ENCODE peak calls at places on chromosomes 13 and 19, in six cellular contexts. One of them, this sample, is unnamed.

GRCh38 chr13:95256086-95256485 is 45.2 kb downstream of the ABCC4 start:
- DNase-seq in left colon: no peak
- DNase-seq in activated CD8-positive, alpha-beta memory T cell treated with anti-CD3 and anti-CD28 coated beads for 1 hour: no peak
- DNase-seq in choroid plexus epithelial cell: peak
- DNase-seq in T-helper 9 cell: no peak
- DNase-seq in AG04450: peak
- DNase-seq in this sample: no peak

GRCh38 chr13:97395437-97396136 is 38.4 kb upstream of the RAP2A start:
- DNase-seq in left colon: no peak
- DNase-seq in activated CD8-positive, alpha-beta memory T cell treated with anti-CD3 and anti-CD28 coated beads for 1 hour: no peak
- DNase-seq in choroid plexus epithelial cell: peak
- DNase-seq in T-helper 9 cell: no peak
- DNase-seq in AG04450: no peak
- DNase-seq in this sample: no peak

GRCh38 chr13:32153056-32153455 is 121.5 kb downstream of the FRY start:
- DNase-seq in left colon: no peak
- DNase-seq in activated CD8-positive, alpha-beta memory T cell treated with anti-CD3 and anti-CD28 coated beads for 1 hour: no peak
- DNase-seq in choroid plexus epithelial cell: peak
- DNase-seq in T-helper 9 cell: no peak
- DNase-seq in AG04450: peak
- DNase-seq in this sample: no peak

GRCh38 chr19:48190288-48191284 is 20.1 kb downstream of the ZSWIM9 start:
- DNase-seq in left colon: no peak
- DNase-seq in activated CD8-positive, alpha-beta memory T cell treated with anti-CD3 and anti-CD28 coated beads for 1 hour: peak
- DNase-seq in choroid plexus epithelial cell: peak
- DNase-seq in T-helper 9 cell: peak
- DNase-seq in AG04450: peak
- DNase-seq in this sample: no peak

GRCh38 chr13:64992314-64992713 is 2237.8 kb downstream of the PCDH9 start:
- DNase-seq in left colon: no peak
- DNase-seq in activated CD8-positive, alpha-beta memory T cell treated with anti-CD3 and anti-CD28 coated beads for 1 hour: no peak
- DNase-seq in choroid plexus epithelial cell: peak
- DNase-seq in T-helper 9 cell: no peak
- DNase-seq in AG04450: peak
- DNase-seq in this sample: no peak

GRCh38 chr13:74039667-74040066 is 94.5 kb downstream of the KLF12 start:
- DNase-seq in left colon: no peak
- DNase-seq in activated CD8-positive, alpha-beta memory T cell treated with anti-CD3 and anti-CD28 coated beads for 1 hour: no peak
- DNase-seq in choroid plexus epithelial cell: no peak
- DNase-seq in T-helper 9 cell: no peak
- DNase-seq in AG04450: no peak
- DNase-seq in this sample: no peak

GRCh38 chr19:45498411-45499195 is at the start of gene PPM1N:
- DNase-seq in left colon: peak
- DNase-seq in activated CD8-positive, alpha-beta memory T cell treated with anti-CD3 and anti-CD28 coated beads for 1 hour: peak
- DNase-seq in choroid plexus epithelial cell: no peak
- DNase-seq in T-helper 9 cell: peak
- DNase-seq in AG04450: no peak
- DNase-seq in this sample: peak

GRCh38 chr13:29892149-29892548 is 41.7 kb upstream of the UBL3 start:
- DNase-seq in left colon: no peak
- DNase-seq in activated CD8-positive, alpha-beta memory T cell treated with anti-CD3 and anti-CD28 coated beads for 1 hour: no peak
- DNase-seq in choroid plexus epithelial cell: no peak
- DNase-seq in T-helper 9 cell: no peak
- DNase-seq in AG04450: no peak
- DNase-seq in this sample: no peak

GRCh38 chr19:17553256-17553655 is 2.2 kb upstream of the COLGALT1 start:
- DNase-seq in left colon: peak
- DNase-seq in activated CD8-positive, alpha-beta memory T cell treated with anti-CD3 and anti-CD28 coated beads for 1 hour: no peak
- DNase-seq in choroid plexus epithelial cell: peak
- DNase-seq in T-helper 9 cell: no peak
- DNase-seq in AG04450: peak
- DNase-seq in this sample: no peak

GRCh38 chr13:36057041-36057440 is 74.1 kb downstream of the DCLK1 start:
- DNase-seq in left colon: no peak
- DNase-seq in activated CD8-positive, alpha-beta memory T cell treated with anti-CD3 and anti-CD28 coated beads for 1 hour: no peak
- DNase-seq in choroid plexus epithelial cell: peak
- DNase-seq in T-helper 9 cell: no peak
- DNase-seq in AG04450: no peak
- DNase-seq in this sample: no peak

GRCh38 chr19:2021453-2022140 is 6.1 kb upstream of the BTBD2 start:
- DNase-seq in left colon: no peak
- DNase-seq in activated CD8-positive, alpha-beta memory T cell treated with anti-CD3 and anti-CD28 coated beads for 1 hour: no peak
- DNase-seq in choroid plexus epithelial cell: no peak
- DNase-seq in T-helper 9 cell: no peak
- DNase-seq in AG04450: no peak
- DNase-seq in this sample: no peak

GRCh38 chr19:4976412-4977298 is 7.7 kb downstream of the KDM4B start:
- DNase-seq in left colon: peak
- DNase-seq in activated CD8-positive, alpha-beta memory T cell treated with anti-CD3 and anti-CD28 coated beads for 1 hour: no peak
- DNase-seq in choroid plexus epithelial cell: peak
- DNase-seq in T-helper 9 cell: no peak
- DNase-seq in AG04450: peak
- DNase-seq in this sample: no peak

GRCh38 chr19:4913996-4914735 is 4.9 kb downstream of the UHRF1 start:
- DNase-seq in left colon: peak
- DNase-seq in activated CD8-positive, alpha-beta memory T cell treated with anti-CD3 and anti-CD28 coated beads for 1 hour: no peak
- DNase-seq in choroid plexus epithelial cell: no peak
- DNase-seq in T-helper 9 cell: no peak
- DNase-seq in AG04450: no peak
- DNase-seq in this sample: no peak

GRCh38 chr13:23979361-23980159 is 82.3 kb upstream of the C1QTNF9B start:
- DNase-seq in left colon: peak
- DNase-seq in activated CD8-positive, alpha-beta memory T cell treated with anti-CD3 and anti-CD28 coated beads for 1 hour: peak
- DNase-seq in choroid plexus epithelial cell: peak
- DNase-seq in T-helper 9 cell: peak
- DNase-seq in AG04450: peak
- DNase-seq in this sample: peak

GRCh38 chr19:6217752-6218403 is 61.9 kb downstream of the MLLT1 start:
- DNase-seq in left colon: no peak
- DNase-seq in activated CD8-positive, alpha-beta memory T cell treated with anti-CD3 and anti-CD28 coated beads for 1 hour: no peak
- DNase-seq in choroid plexus epithelial cell: no peak
- DNase-seq in T-helper 9 cell: no peak
- DNase-seq in AG04450: no peak
- DNase-seq in this sample: no peak

GRCh38 chr13:94784066-94784465 is 71.7 kb upstream of the SOX21 start:
- DNase-seq in left colon: no peak
- DNase-seq in activated CD8-positive, alpha-beta memory T cell treated with anti-CD3 and anti-CD28 coated beads for 1 hour: no peak
- DNase-seq in choroid plexus epithelial cell: peak
- DNase-seq in T-helper 9 cell: no peak
- DNase-seq in AG04450: no peak
- DNase-seq in this sample: no peak

GRCh38 chr19:2702170-2703076 is at the start of gene GNG7:
- DNase-seq in left colon: peak
- DNase-seq in activated CD8-positive, alpha-beta memory T cell treated with anti-CD3 and anti-CD28 coated beads for 1 hour: peak
- DNase-seq in choroid plexus epithelial cell: peak
- DNase-seq in T-helper 9 cell: peak
- DNase-seq in AG04450: no peak
- DNase-seq in this sample: peak

GRCh38 chr13:21973437-21974125 is 302.7 kb downstream of the FGF9 start:
- DNase-seq in left colon: no peak
- DNase-seq in activated CD8-positive, alpha-beta memory T cell treated with anti-CD3 and anti-CD28 coated beads for 1 hour: no peak
- DNase-seq in choroid plexus epithelial cell: no peak
- DNase-seq in T-helper 9 cell: no peak
- DNase-seq in AG04450: no peak
- DNase-seq in this sample: no peak

GRCh38 chr13:21175656-21176194 is 627 bp downstream of the SKA3 start:
- DNase-seq in left colon: no peak
- DNase-seq in activated CD8-positive, alpha-beta memory T cell treated with anti-CD3 and anti-CD28 coated beads for 1 hour: no peak
- DNase-seq in choroid plexus epithelial cell: peak
- DNase-seq in T-helper 9 cell: no peak
- DNase-seq in AG04450: no peak
- DNase-seq in this sample: no peak

GRCh38 chr13:57865600-57866294 is 234.2 kb downstream of the PCDH17 start:
- DNase-seq in left colon: no peak
- DNase-seq in activated CD8-positive, alpha-beta memory T cell treated with anti-CD3 and anti-CD28 coated beads for 1 hour: no peak
- DNase-seq in choroid plexus epithelial cell: no peak
- DNase-seq in T-helper 9 cell: no peak
- DNase-seq in AG04450: no peak
- DNase-seq in this sample: no peak

GRCh38 chr19:35266904-35267817 is 1.6 kb upstream of the USF2 start:
- DNase-seq in left colon: peak
- DNase-seq in activated CD8-positive, alpha-beta memory T cell treated with anti-CD3 and anti-CD28 coated beads for 1 hour: peak
- DNase-seq in choroid plexus epithelial cell: peak
- DNase-seq in T-helper 9 cell: peak
- DNase-seq in AG04450: no peak
- DNase-seq in this sample: peak

GRCh38 chr13:31314961-31315360 is 115.2 kb downstream of the B3GLCT start:
- DNase-seq in left colon: no peak
- DNase-seq in activated CD8-positive, alpha-beta memory T cell treated with anti-CD3 and anti-CD28 coated beads for 1 hour: no peak
- DNase-seq in choroid plexus epithelial cell: no peak
- DNase-seq in T-helper 9 cell: no peak
- DNase-seq in AG04450: no peak
- DNase-seq in this sample: no peak

GRCh38 chr13:47232516-47232915 is 335.7 kb upstream of the HTR2A start:
- DNase-seq in left colon: no peak
- DNase-seq in activated CD8-positive, alpha-beta memory T cell treated with anti-CD3 and anti-CD28 coated beads for 1 hour: no peak
- DNase-seq in choroid plexus epithelial cell: no peak
- DNase-seq in T-helper 9 cell: no peak
- DNase-seq in AG04450: no peak
- DNase-seq in this sample: no peak

GRCh38 chr19:48480151-48480475 is 10.9 kb downstream of the CYTH2 start:
- DNase-seq in left colon: peak
- DNase-seq in activated CD8-positive, alpha-beta memory T cell treated with anti-CD3 and anti-CD28 coated beads for 1 hour: no peak
- DNase-seq in choroid plexus epithelial cell: peak
- DNase-seq in T-helper 9 cell: no peak
- DNase-seq in AG04450: no peak
- DNase-seq in this sample: no peak

GRCh38 chr13:32737111-32737571 is 150.9 kb downstream of the PDS5B start:
- DNase-seq in left colon: no peak
- DNase-seq in activated CD8-positive, alpha-beta memory T cell treated with anti-CD3 and anti-CD28 coated beads for 1 hour: no peak
- DNase-seq in choroid plexus epithelial cell: peak
- DNase-seq in T-helper 9 cell: no peak
- DNase-seq in AG04450: no peak
- DNase-seq in this sample: no peak

GRCh38 chr19:30325657-30326056 is 46.5 kb upstream of the ZNF536 start:
- DNase-seq in left colon: no peak
- DNase-seq in activated CD8-positive, alpha-beta memory T cell treated with anti-CD3 and anti-CD28 coated beads for 1 hour: no peak
- DNase-seq in choroid plexus epithelial cell: no peak
- DNase-seq in T-helper 9 cell: no peak
- DNase-seq in AG04450: no peak
- DNase-seq in this sample: no peak

GRCh38 chr13:35874704-35875103 is 256.5 kb downstream of the DCLK1 start:
- DNase-seq in left colon: no peak
- DNase-seq in activated CD8-positive, alpha-beta memory T cell treated with anti-CD3 and anti-CD28 coated beads for 1 hour: no peak
- DNase-seq in choroid plexus epithelial cell: no peak
- DNase-seq in T-helper 9 cell: no peak
- DNase-seq in AG04450: no peak
- DNase-seq in this sample: no peak

GRCh38 chr13:83221256-83221655 is 661.0 kb downstream of the SLITRK1 start:
- DNase-seq in left colon: no peak
- DNase-seq in activated CD8-positive, alpha-beta memory T cell treated with anti-CD3 and anti-CD28 coated beads for 1 hour: no peak
- DNase-seq in choroid plexus epithelial cell: no peak
- DNase-seq in T-helper 9 cell: no peak
- DNase-seq in AG04450: no peak
- DNase-seq in this sample: no peak

GRCh38 chr13:25971499-25972145 is 80.2 kb downstream of the SHISA2 start:
- DNase-seq in left colon: no peak
- DNase-seq in activated CD8-positive, alpha-beta memory T cell treated with anti-CD3 and anti-CD28 coated beads for 1 hour: no peak
- DNase-seq in choroid plexus epithelial cell: no peak
- DNase-seq in T-helper 9 cell: peak
- DNase-seq in AG04450: no peak
- DNase-seq in this sample: no peak

GRCh38 chr13:101217086-101217485 is 199.2 kb downstream of the NALCN start:
- DNase-seq in left colon: no peak
- DNase-seq in activated CD8-positive, alpha-beta memory T cell treated with anti-CD3 and anti-CD28 coated beads for 1 hour: no peak
- DNase-seq in choroid plexus epithelial cell: peak
- DNase-seq in T-helper 9 cell: no peak
- DNase-seq in AG04450: no peak
- DNase-seq in this sample: no peak

This sample was measured in pancreas.